ENCODE peak calls at places on chromosome 4, in eight cellular contexts. R, P, K, W, B, O, G and U are unnamed samples.

GRCh38 chr4:168097161-168097560 is 4.8 kb downstream of the ANXA10 start:
- DNase-seq in R (no peak), P (no peak), K (no peak), W (no peak), B (no peak), O (no peak), G (no peak), U (no peak)

GRCh38 chr4:5511791-5512190 is 196.6 kb downstream of the EVC2 start:
- DNase-seq in R (no peak), P (no peak), K (no peak), W (no peak), B (no peak), O (peak; percentile 61), G (no peak), U (no peak)

GRCh38 chr4:663438-664428 is 10.3 kb downstream of the ATP5ME start:
- DNase-seq in R (peak; percentile 59), P (peak; percentile 65), K (no peak), W (peak; percentile 86), B (no peak), O (peak; percentile 34), G (peak; percentile 54), U (no peak)

GRCh38 chr4:41360214-41360910 is 103.6 kb downstream of the UCHL1 start:
- DNase-seq in R (peak; percentile 85), P (peak; percentile 71), K (peak; percentile 29), W (peak; percentile 83), B (peak; percentile 61), O (peak; percentile 61), G (peak; percentile 85), U (peak; percentile 75)

GRCh38 chr4:41009411-41009810 is 204.9 kb downstream of the APBB2 start:
- DNase-seq in R (no peak), P (no peak), K (no peak), W (no peak), B (peak; percentile 37), O (peak; percentile 52), G (no peak), U (no peak)

GRCh38 chr4:69760455-69760854 is at the start of gene SULT1B1:
- DNase-seq in R (no peak), P (no peak), K (no peak), W (peak; percentile 49), B (no peak), O (peak; percentile 71), G (peak; percentile 13), U (no peak)

GRCh38 chr4:15402146-15402545 is 25.7 kb upstream of the C1QTNF7 start:
- DNase-seq in R (no peak), P (no peak), K (no peak), W (no peak), B (no peak), O (peak; percentile 60), G (no peak), U (no peak)

GRCh38 chr4:120517966-120518365 is 404.6 kb downstream of the PRDM5 start:
- DNase-seq in R (no peak), P (no peak), K (no peak), W (no peak), B (peak; percentile 74), O (peak; percentile 89), G (no peak), U (no peak)

GRCh38 chr4:108651068-108651794 is 832 bp downstream of the OSTC start:
- DNase-seq in R (no peak), P (no peak), K (no peak), W (no peak), B (peak; percentile 7), O (peak; percentile 63), G (no peak), U (no peak)

GRCh38 chr4:53362093-53362492 is 3.8 kb downstream of the SCFD2 start:
- DNase-seq in R (no peak), P (no peak), K (no peak), W (no peak), B (no peak), O (no peak), G (no peak), U (no peak)

GRCh38 chr4:53366301-53366716 is 448 bp upstream of the SCFD2 start:
- DNase-seq in R (no peak), P (no peak), K (no peak), W (no peak), B (no peak), O (no peak), G (no peak), U (no peak)

GRCh38 chr4:53365486-53366300 is at the start of gene SCFD2:
- DNase-seq in R (peak; percentile 93), P (peak; percentile 99), K (peak; percentile 98), W (peak; percentile 98), B (peak; percentile 94), O (peak; percentile 99), G (peak; percentile 97), U (peak; percentile 96)

GRCh38 chr4:53365121-53365485 is 758 bp downstream of the SCFD2 start:
- DNase-seq in R (no peak), P (no peak), K (no peak), W (no peak), B (no peak), O (peak; percentile 31), G (no peak), U (no peak)

DNA sequence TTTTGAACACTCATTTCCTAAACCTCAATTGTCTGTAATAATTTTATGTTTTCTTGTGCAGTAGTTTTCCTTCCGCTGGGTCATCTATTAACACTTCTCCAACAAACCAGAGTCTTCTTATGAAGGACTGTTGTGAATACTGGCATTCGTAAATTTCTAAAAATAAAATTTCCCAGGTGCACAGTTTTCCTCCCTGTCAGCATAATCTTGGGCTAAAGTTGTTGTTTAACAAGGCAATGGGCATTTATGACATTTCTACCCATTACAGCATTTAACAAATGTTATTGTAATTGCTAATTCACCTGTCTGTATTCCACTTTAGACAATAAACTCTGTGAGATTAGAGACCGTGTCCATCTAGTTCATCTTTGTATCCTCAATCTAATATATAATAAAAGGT is 1.2 kb downstream of the SCFD2 start:
- DNase-seq in R (no peak), P (no peak), K (no peak), W (no peak), B (no peak), O (no peak), G (no peak), U (no peak)
- H3K4me1 ChIP-seq in R (peaks cover 19% of the 10 kb centered on the region), P (peaks cover 12% of the 10 kb centered on the region), K (peaks cover 28% of the 10 kb centered on the region), W (peaks cover 26% of the 10 kb centered on the region), B (peaks cover 2% of the 10 kb centered on the region), O (no peaks in the 10 kb centered on the region), G (peaks cover 40% of the 10 kb centered on the region), U (peaks cover 5% of the 10 kb centered on the region)

DNA sequence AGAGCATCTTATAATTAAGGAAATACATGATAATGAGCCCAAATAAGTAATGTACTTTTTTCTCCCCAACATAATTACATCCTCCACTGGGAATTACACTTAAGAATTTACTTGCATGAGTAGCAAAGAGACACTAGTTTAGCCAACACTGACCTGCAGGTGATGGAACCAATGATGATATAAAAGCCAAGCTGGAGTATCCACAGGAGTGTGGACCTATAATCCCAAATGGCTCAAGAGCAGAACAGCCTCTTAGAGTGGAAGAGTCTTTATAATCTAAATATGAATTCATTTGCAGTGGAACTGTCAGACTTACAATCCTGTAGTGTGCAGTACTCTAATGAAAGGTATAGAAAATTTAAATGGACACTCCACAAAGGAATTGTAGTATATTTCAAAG is 22.2 kb downstream of the WDR19 start:
- DNase-seq in R (no peak), P (no peak), K (no peak), W (no peak), B (no peak), O (no peak), G (no peak), U (no peak)
- H3K27ac ChIP-seq in R (no peak overlapping the region), P (no peak overlapping the region), K (no peak overlapping the region), W (no peak overlapping the region), B (no peak overlapping the region), O (no peak overlapping the region), G (no peak overlapping the region), U (no peak overlapping the region)

GRCh38 chr4:98659741-98660507 is 1.5 kb upstream of the TSPAN5 start:
- DNase-seq in R (no peak), P (no peak), K (no peak), W (no peak), B (peak; percentile 36), O (peak; percentile 41), G (no peak), U (no peak)

GRCh38 chr4:98661356-98662054 is 3.1 kb upstream of the TSPAN5 start:
- DNase-seq in R (no peak), P (no peak), K (no peak), W (no peak), B (no peak), O (no peak), G (no peak), U (no peak)

GRCh38 chr4:98662619-98663225 is 4.3 kb upstream of the TSPAN5 start:
- DNase-seq in R (no peak), P (no peak), K (no peak), W (no peak), B (no peak), O (no peak), G (no peak), U (no peak)

GRCh38 chr4:98663226-98664006 is 5.0 kb upstream of the TSPAN5 start:
- DNase-seq in R (no peak), P (no peak), K (peak; percentile 15), W (no peak), B (no peak), O (no peak), G (peak; percentile 20), U (no peak)

GRCh38 chr4:98662055-98662453 is 3.6 kb upstream of the TSPAN5 start:
- DNase-seq in R (no peak), P (no peak), K (no peak), W (no peak), B (no peak), O (no peak), G (no peak), U (no peak)
- H3K4me1 ChIP-seq in R (peaks cover 8% of the 10 kb centered on the region), P (peaks cover 8% of the 10 kb centered on the region), K (peaks cover 4% of the 10 kb centered on the region), W (peaks cover 19% of the 10 kb centered on the region), B (peaks cover 30% of the 10 kb centered on the region), O (peaks cover 16% of the 10 kb centered on the region), G (peaks cover 35% of the 10 kb centered on the region), U (peaks cover 27% of the 10 kb centered on the region)

GRCh38 chr4:110417151-110417550 is 58.8 kb upstream of the ENPEP start:
- DNase-seq in R (no peak), P (no peak), K (no peak), W (no peak), B (no peak), O (peak; percentile 6), G (no peak), U (no peak)

GRCh38 chr4:110424144-110424543 is 51.8 kb upstream of the ENPEP start:
- DNase-seq in R (no peak), P (no peak), K (no peak), W (no peak), B (no peak), O (no peak), G (no peak), U (no peak)

GRCh38 chr4:110415451-110415850 is 60.5 kb upstream of the ENPEP start:
- DNase-seq in R (no peak), P (no peak), K (no peak), W (no peak), B (no peak), O (no peak), G (no peak), U (no peak)

GRCh38 chr4:110414590-110414989 is 61.4 kb upstream of the ENPEP start:
- DNase-seq in R (no peak), P (no peak), K (no peak), W (no peak), B (no peak), O (peak; percentile 9), G (no peak), U (no peak)

DNA sequence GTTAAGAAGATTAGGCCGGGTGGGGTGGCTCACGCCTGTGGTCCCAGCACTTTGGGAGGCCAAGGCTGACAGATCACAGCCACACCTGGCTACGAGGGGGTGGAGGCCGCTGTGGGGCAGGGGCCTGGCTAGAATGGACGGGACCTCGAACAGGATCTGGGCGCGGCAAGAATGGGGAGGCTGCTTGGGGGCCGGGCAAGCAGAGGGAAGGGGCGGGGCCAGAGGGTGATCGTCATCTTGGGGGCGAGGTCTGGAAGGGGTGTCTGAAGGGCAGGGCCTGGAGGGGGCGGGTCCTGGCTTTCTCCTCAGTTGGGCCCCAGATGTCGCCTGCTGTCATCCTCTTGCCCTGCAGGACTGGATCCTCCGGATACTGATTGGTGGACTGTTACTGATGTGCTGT is 57.3 kb upstream of the ENPEP start:
- DNase-seq in R (peak; percentile 6), P (no peak), K (no peak), W (no peak), B (no peak), O (no peak), G (no peak), U (no peak)
- H3K27ac ChIP-seq in R (no peak overlapping the region), P (no peak overlapping the region), K (no peak overlapping the region), W (no peak overlapping the region), B (no peak overlapping the region), O (no peak overlapping the region), G (no peak overlapping the region), U (no peak overlapping the region)